ENCODE peak calls at places on chromosome 22, in ten cellular contexts. I, T, R, S, F, G, Z, X, P and N are unnamed samples.

GRCh38 chr22:50153756-50154140 is 16.8 kb upstream of the PANX2 start:
- DNase-seq in R (no peak), S (no peak), F (no peak), X (no peak), G (no peak), Z (no peak), T (no peak), I (no peak), P (no peak), N (peak; percentile 32)

GRCh38 chr22:36288571-36289405 is 35.9 kb downstream of the APOL1 start:
- DNase-seq in I (peak; percentile 49), P (no peak), S (no peak), R (no peak), G (no peak), X (no peak), Z (no peak), T (no peak), F (no peak), N (no peak)

GRCh38 chr22:42178910-42179495 is 48.4 kb upstream of the CYP2D6 start:
- DNase-seq in P (no peak), T (no peak), Z (no peak), S (no peak), G (no peak), F (no peak), R (no peak), X (no peak), I (no peak), N (no peak)

GRCh38 chr22:49994361-49995058 is 18.1 kb downstream of the IL17REL start:
- DNase-seq in F (no peak), P (no peak), R (no peak), I (peak; percentile 41), X (peak; percentile 6), Z (no peak), T (no peak), S (no peak), G (peak; percentile 51), N (no peak)

GRCh38 chr22:50318698-50319411 is 8.0 kb downstream of the DENND6B start:
- DNase-seq in X (no peak), I (no peak), Z (no peak), P (no peak), G (peak; percentile 60), S (no peak), R (no peak), F (no peak), T (no peak), N (no peak)

GRCh38 chr22:30773919-30774318 is 79.2 kb downstream of the OSBP2 start:
- DNase-seq in Z (no peak), F (no peak), X (no peak), G (no peak), S (no peak), R (no peak), T (no peak), I (no peak), P (no peak), N (no peak)

GRCh38 chr22:29272624-29273023 is 4.6 kb downstream of the EWSR1 start:
- DNase-seq in S (no peak), X (no peak), T (no peak), R (no peak), Z (no peak), P (no peak), G (no peak), I (no peak), F (no peak), N (no peak)

GRCh38 chr22:26527574-26528465 is 15.5 kb upstream of the TFIP11 start:
- DNase-seq in X (no peak), Z (no peak), I (no peak), P (no peak), S (no peak), R (no peak), T (no peak), F (no peak), G (no peak), N (no peak)

GRCh38 chr22:17199131-17199731 is 20.0 kb downstream of the ADA2 start:
- DNase-seq in X (no peak), Z (peak; percentile 42), R (no peak), F (peak; percentile 21), P (peak; percentile 1), S (peak; percentile 87), I (no peak), T (peak; percentile 89), G (no peak), N (no peak)

GRCh38 chr22:42562684-42563083 is 8.9 kb downstream of the SERHL2 start:
- DNase-seq in T (no peak), P (no peak), S (no peak), F (no peak), G (no peak), X (no peak), R (no peak), Z (no peak), I (no peak), N (no peak)

GRCh38 chr22:41915783-41916493 is 1.1 kb upstream of the SHISA8 start:
- DNase-seq in F (no peak), R (no peak), T (no peak), I (no peak), G (no peak), X (no peak), Z (no peak), S (no peak), P (no peak), N (no peak)

GRCh38 chr22:21682385-21683175 is 16.8 kb downstream of the PPIL2 start:
- DNase-seq in X (no peak), Z (no peak), I (no peak), S (no peak), T (no peak), F (no peak), G (no peak), R (no peak), P (peak; percentile 21), N (no peak)

GRCh38 chr22:30223303-30223702 is 23.3 kb downstream of the LIF start:
- DNase-seq in T (no peak), F (no peak), G (no peak), R (no peak), Z (no peak), S (no peak), P (no peak), I (no peak), X (no peak), N (no peak)

DNA sequence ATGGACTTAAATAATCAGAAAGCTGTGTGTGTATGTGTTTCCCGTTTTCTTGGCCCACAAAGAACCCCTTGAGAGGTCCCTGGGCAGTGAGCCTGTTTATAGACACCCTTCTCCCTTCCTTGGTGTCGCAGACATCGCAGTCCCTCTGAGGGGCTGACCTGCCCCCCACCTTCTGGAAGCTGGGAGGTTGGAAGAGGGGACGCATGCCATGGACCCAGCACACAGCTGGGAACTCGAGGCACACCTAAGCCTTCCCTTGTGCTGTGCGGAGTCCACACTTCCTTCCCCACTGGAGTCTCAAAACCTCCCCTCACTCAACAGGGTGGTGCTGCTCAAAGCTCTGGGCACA is 514 bp upstream of the APOBEC3B start:
- DNase-seq in G (no peak), S (no peak), R (no peak), I (peak; percentile 25), P (no peak), T (no peak), F (no peak), Z (no peak), X (no peak), N (no peak)
- H3K4me3 ChIP-seq in G (no peak overlapping the region), S (no peak overlapping the region), R (peak overlapping the region; percentile 48), I (peak overlapping the region; percentile 19), P (no peak overlapping the region), T (no peak overlapping the region), F (peak overlapping the region; percentile 25), Z (no peak overlapping the region), X (no peak overlapping the region), N (peak overlapping the region; percentile 55)

GRCh38 chr22:37918149-37918548 is 12.1 kb downstream of the MICALL1 start:
- DNase-seq in S (no peak), R (no peak), T (no peak), P (no peak), X (no peak), F (no peak), Z (no peak), I (no peak), G (no peak), N (no peak)
- H3K4me3 ChIP-seq in S (no peak overlapping the region), R (no peak overlapping the region), T (no peak overlapping the region), P (no peak overlapping the region), X (no peak overlapping the region), F (no peak overlapping the region), Z (no peak overlapping the region), I (no peak overlapping the region), G (no peak overlapping the region), N (no peak overlapping the region)

DNA sequence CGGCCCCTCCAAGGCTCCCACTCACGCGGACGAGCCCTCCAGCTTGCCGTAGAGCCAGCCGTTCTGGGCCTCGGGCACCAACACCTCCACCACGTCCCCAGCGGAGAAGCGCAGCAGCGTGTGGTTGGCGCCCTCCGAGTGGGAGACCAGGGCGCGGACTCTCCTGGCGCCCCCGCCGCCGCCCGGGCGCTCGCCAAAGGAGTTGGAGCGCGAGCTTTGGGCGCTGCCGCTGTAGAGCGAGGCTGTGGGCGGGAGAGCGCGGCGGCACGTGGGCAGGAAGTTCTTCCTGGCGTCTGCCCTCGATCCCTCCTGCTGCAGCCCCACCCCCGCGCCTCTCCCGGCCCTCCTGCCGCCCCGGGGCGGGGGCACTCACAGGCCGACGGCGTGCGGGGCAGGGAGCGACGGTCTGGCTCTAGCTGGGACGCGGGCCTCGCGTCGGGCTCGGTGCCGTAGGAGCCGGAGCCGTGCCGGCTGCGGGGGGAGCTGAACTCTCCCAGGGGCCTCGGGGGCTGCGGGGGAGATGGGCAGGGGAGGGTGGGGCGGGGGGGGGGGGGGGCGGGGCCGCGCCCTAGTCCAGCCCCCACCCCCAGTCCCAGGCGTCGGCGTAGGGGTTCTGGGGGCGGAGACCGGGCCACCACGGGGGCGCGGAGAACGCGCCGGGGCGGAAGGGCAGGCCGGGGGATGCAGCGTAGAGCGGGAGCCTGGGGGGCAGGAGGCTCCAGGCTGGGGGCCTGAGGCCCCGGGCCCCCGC is 4.9 kb upstream of the SLC16A8 start:
- DNase-seq in P (no peak), G (no peak), S (peak; percentile 36), Z (no peak), R (no peak), T (no peak), I (no peak), X (no peak), F (no peak), N (no peak)
- H3K4me3 ChIP-seq in P (peak overlapping the region; percentile 3), G (no peak overlapping the region), S (peak overlapping the region; percentile 29), Z (peak overlapping the region; percentile 37), R (no peak overlapping the region), T (peak overlapping the region; percentile 9), I (no peak overlapping the region), X (peak overlapping the region; percentile 20), F (no peak overlapping the region), N (peak overlapping the region; percentile 44)

DNA sequence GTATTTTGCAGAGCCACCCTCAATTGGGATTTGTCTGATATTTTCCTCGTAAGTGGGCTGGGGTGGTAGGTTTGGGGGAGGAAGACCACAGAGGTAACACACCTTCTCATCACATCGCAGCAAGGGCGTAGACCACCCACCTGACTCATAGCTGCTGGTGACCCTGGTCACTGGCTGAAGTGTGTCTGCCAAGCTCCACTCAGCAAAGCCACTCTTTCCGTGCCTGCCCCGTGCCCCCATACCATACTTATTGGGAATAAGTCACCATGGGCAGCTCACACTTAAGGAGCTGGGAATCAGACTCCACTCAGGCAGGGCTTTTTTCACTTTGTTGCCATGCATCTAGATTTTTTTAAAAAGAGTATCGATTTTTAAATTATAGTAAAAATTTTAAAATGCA is 111.6 kb downstream of the PHF21B start:
- DNase-seq in T (no peak), G (no peak), P (no peak), F (no peak), I (no peak), S (no peak), Z (no peak), R (no peak), X (peak; percentile 1), N (peak; percentile 26)
- H3K4me3 ChIP-seq in T (no peak overlapping the region), G (no peak overlapping the region), P (no peak overlapping the region), F (no peak overlapping the region), I (no peak overlapping the region), S (no peak overlapping the region), Z (no peak overlapping the region), R (no peak overlapping the region), X (no peak overlapping the region), N (no peak overlapping the region)

GRCh38 chr22:32806296-32806695 is 4.8 kb downstream of the TIMP3 start:
- DNase-seq in R (no peak), G (no peak), X (no peak), T (no peak), Z (no peak), I (no peak), P (no peak), F (no peak), S (no peak), N (no peak)
- H3K4me3 ChIP-seq in R (no peak overlapping the region), G (no peak overlapping the region), X (no peak overlapping the region), T (no peak overlapping the region), Z (no peak overlapping the region), I (no peak overlapping the region), P (no peak overlapping the region), F (no peak overlapping the region), S (no peak overlapping the region), N (peak overlapping the region; percentile 80)